ENCODE peak calls at places on chromosomes 4 and X, in eight cellular contexts. Q is fibroblast of the aortic adventitia, L is tibial artery, V is foreskin fibroblast, C is mucosa of descending colon, E is GM12864, X is PC-3, R is fibroblast of lung. A is an unnamed sample.

GRCh38 chr4:42281324-42282020 is 115.8 kb upstream of the SHISA3 start:
- DNase-seq in R (no peak), X (no peak), V (no peak), L (no peak), E (peak; percentile 41), C (no peak), Q (peak; percentile 3), A (no peak)

GRCh38 chrX:128156204-128156603 is 104.0 kb upstream of the ACTRT1 start:
- DNase-seq in V (no peak), Q (no peak), L (no peak), C (no peak), E (no peak), R (no peak), X (no peak), A (no peak)

GRCh38 chrX:130216312-130216711 is 44.5 kb downstream of the RAB33A start:
- DNase-seq in V (peak; percentile 6), E (no peak), L (no peak), Q (peak; percentile 6), R (peak; percentile 1), X (no peak), C (no peak), A (peak; percentile 7)

GRCh38 chr4:125762537-125762936 is 447.8 kb downstream of the FAT4 start:
- DNase-seq in X (peak; percentile 10), L (no peak), R (no peak), V (peak; percentile 10), C (no peak), E (no peak), Q (no peak), A (peak; percentile 33)

GRCh38 chr4:149825336-149825735 is 9.7 kb upstream of the IQCM start:
- DNase-seq in V (peak; percentile 16), L (no peak), X (peak; percentile 59), Q (no peak), C (no peak), R (no peak), E (no peak), A (no peak)

GRCh38 chrX:56751071-56751470 is 22.0 kb downstream of the NBDY start:
- DNase-seq in E (no peak), X (peak; percentile 51), R (no peak), C (no peak), L (no peak), V (no peak), Q (no peak), A (no peak)

GRCh38 chr4:34731045-34731444 is 1513.3 kb downstream of the ARAP2 start:
- DNase-seq in E (no peak), R (peak; percentile 46), C (no peak), V (peak; percentile 64), Q (no peak), L (no peak), X (no peak), A (peak; percentile 61)

GRCh38 chr4:44447563-44448504 is 775 bp downstream of the KCTD8 start:
- DNase-seq in C (peak; percentile 47), V (peak; percentile 11), L (peak; percentile 66), E (no peak), R (peak; percentile 10), X (peak; percentile 4), Q (peak; percentile 8), A (peak; percentile 4)

GRCh38 chr4:182017038-182017437 is 226.2 kb upstream of the TENM3 start:
- DNase-seq in V (no peak), C (no peak), E (no peak), L (no peak), Q (no peak), X (no peak), R (no peak), A (no peak)

GRCh38 chr4:169179609-169180526 is 90.9 kb downstream of the SH3RF1 start:
- DNase-seq in Q (peak; percentile 59), R (peak; percentile 53), X (no peak), C (no peak), V (peak; percentile 54), E (no peak), L (no peak), A (peak; percentile 56)

GRCh38 chrX:72018277-72019112 is 107.8 kb downstream of the NHSL2 start:
- DNase-seq in C (peak; percentile 88), L (peak; percentile 94), X (peak; percentile 91), R (peak; percentile 88), Q (peak; percentile 87), E (no peak), V (peak; percentile 95), A (peak; percentile 90)

GRCh38 chr4:78756721-78757120 is 19.4 kb upstream of the BMP2K start:
- DNase-seq in R (no peak), L (no peak), E (no peak), Q (no peak), C (no peak), X (no peak), V (peak; percentile 32), A (no peak)

DNA sequence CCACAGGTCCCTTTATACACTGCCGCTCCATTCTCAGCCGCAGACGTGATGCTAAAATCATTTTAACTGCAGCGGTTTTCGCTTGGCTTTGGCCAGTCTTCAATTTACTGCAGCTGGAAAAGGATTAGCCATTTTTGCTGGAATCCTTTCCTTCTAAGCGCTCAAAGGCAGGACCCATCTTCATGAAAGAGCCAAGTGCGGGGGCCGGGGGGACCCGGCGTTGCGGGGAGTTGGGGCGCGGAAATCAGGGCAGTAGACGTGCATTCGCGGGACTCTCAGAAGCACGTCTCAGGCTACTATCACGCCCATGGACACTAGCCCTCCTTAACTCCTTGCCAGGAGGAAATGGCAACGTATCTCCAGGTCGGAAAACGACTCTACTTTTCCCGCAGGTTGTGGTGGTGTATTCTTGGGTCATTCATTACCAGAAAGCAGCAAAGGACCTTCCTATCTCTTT is 1.7 kb upstream of the PCDH10 start:
- DNase-seq in C (no peak), V (peak; percentile 19), L (peak; percentile 55), E (no peak), X (peak; percentile 7), Q (no peak), R (no peak), A (peak; percentile 17)
- H3K4me3 ChIP-seq in C (no peak overlapping the region), V (peak overlapping the region; percentile 61), L (peak overlapping the region; percentile 63), E (no peak overlapping the region), X (peak overlapping the region; percentile 72), Q (peak overlapping the region; percentile 53), R (peak overlapping the region; percentile 58), A (peak overlapping the region; percentile 64)

GRCh38 chr4:48767055-48767454 is 13.0 kb downstream of the FRYL start:
- DNase-seq in R (no peak), C (no peak), L (no peak), Q (no peak), E (no peak), X (no peak), V (no peak), A (no peak)
- TF ChIP-seq CTCF in R (no peak), C (no peak), L (no peak), Q (peak; percentile 31), E (peak; percentile 22), X (no peak), V (no peak), A (no peak)

GRCh38 chrX:148784137-148784536 is 283.7 kb downstream of the AFF2 start:
- DNase-seq in C (no peak), X (no peak), V (no peak), L (no peak), E (no peak), Q (no peak), R (no peak), A (no peak)

GRCh38 chrX:148784859-148785655 is 284.6 kb downstream of the AFF2 start:
- DNase-seq in L (no peak), X (no peak), V (no peak), E (no peak), Q (no peak), R (no peak), C (no peak), A (peak; percentile 1)
- H3K4me3 ChIP-seq in L (no peak overlapping the region), X (no peak overlapping the region), V (no peak overlapping the region), E (no peak overlapping the region), Q (no peak overlapping the region), R (no peak overlapping the region), C (no peak overlapping the region), A (no peak overlapping the region)

GRCh38 chr4:74623041-74623440 is 171.3 kb downstream of the BTC start:
- DNase-seq in X (peak; percentile 77), Q (peak; percentile 32), L (no peak), E (no peak), V (peak; percentile 61), C (no peak), R (peak; percentile 85), A (peak; percentile 87)
- TF ChIP-seq CTCF in X (peak; percentile 78), Q (peak; percentile 36), L (no peak), E (peak; percentile 46), V (no peak), C (no peak), R (no peak), A (peak; percentile 41)

GRCh38 chr4:187317799-187318198 is 594.1 kb upstream of the FAT1 start:
- DNase-seq in C (no peak), V (no peak), E (no peak), Q (no peak), L (no peak), X (no peak), R (no peak), A (no peak)

GRCh38 chr4:187321741-187322140 is 598.1 kb upstream of the FAT1 start:
- DNase-seq in X (no peak), Q (no peak), C (no peak), E (no peak), V (no peak), L (no peak), R (no peak), A (peak; percentile 13)
- H3K4me3 ChIP-seq in X (no peak overlapping the region), Q (no peak overlapping the region), C (no peak overlapping the region), E (no peak overlapping the region), V (no peak overlapping the region), L (no peak overlapping the region), R (no peak overlapping the region), A (no peak overlapping the region)